ENCODE peak calls at places on chromosomes 13 and 19, in five cellular contexts. M is pancreas; E is RCC 7860; V is caudate nucleus; P is activated T-helper 1 cell treated with anti-CD3 and anti-CD28 coated beads, Interleukin-12 subunit alpha, Interleukin-12 subunit beta, Interleukin-2, Interleukin-4 antibody, amounts not matched to agents 30 ng/mL and 10 ng/mL and 1 ng/mL, durations not matched to agents 14 hours and 24 hours and 36 hours. S is an unnamed sample.
A peak's percentile ranks its signal among the peaks of the same experiment; 100 is the strongest.

GRCh38 chr13:75929074-75929473 is 292.9 kb downstream of the LMO7 start:
- DNase-seq in E (no peak), M (no peak), V (no peak), P (no peak), S (no peak)

GRCh38 chr19:41993612-41994483 is at the start of gene ATP1A3:
- DNase-seq in P (peak; percentile 57), M (peak; percentile 49), V (peak; percentile 27), E (peak; percentile 4), S (peak; percentile 64)

GRCh38 chr13:99214232-99214631 is 13.6 kb downstream of the UBAC2 start:
- DNase-seq in V (no peak), E (no peak), P (no peak), M (no peak), S (peak; percentile 66)

GRCh38 chr19:15357906-15358305 is 21.7 kb downstream of the AKAP8 start:
- DNase-seq in M (no peak), P (no peak), E (no peak), V (no peak), S (no peak)

GRCh38 chr19:11848594-11849263 is at the start of gene ZNF439:
- DNase-seq in M (peak; percentile 90), V (peak; percentile 91), P (peak; percentile 76), E (peak; percentile 59), S (peak; percentile 82)

GRCh38 chr19:39913682-39914333 is 20.6 kb downstream of the FCGBP start:
- DNase-seq in M (peak; percentile 50), V (no peak), E (no peak), P (no peak), S (no peak)

GRCh38 chr13:97359181-97360057 is 74.5 kb upstream of the RAP2A start:
- DNase-seq in V (no peak), E (peak; percentile 45), P (peak; percentile 11), M (no peak), S (peak; percentile 63)

GRCh38 chr13:26534036-26534726 is 23.3 kb upstream of the WASF3 start:
- DNase-seq in P (no peak), V (no peak), E (no peak), M (no peak), S (no peak)

GRCh38 chr13:97275265-97275664 is 53.1 kb downstream of the MBNL2 start:
- DNase-seq in M (no peak), E (peak; percentile 47), V (no peak), P (no peak), S (no peak)

GRCh38 chr19:45779231-45780145 is 2.8 kb downstream of the DMPK start:
- DNase-seq in P (peak; percentile 83), M (peak; percentile 98), E (no peak), V (no peak), S (peak; percentile 62)

GRCh38 chr19:18396471-18397241 is 766 bp downstream of the LRRC25 start:
- DNase-seq in E (no peak), P (no peak), M (peak; percentile 29), V (no peak), S (no peak)

GRCh38 chr19:51142119-51142518 is at the start of gene SIGLEC7:
- DNase-seq in E (no peak), M (no peak), V (no peak), P (no peak), S (no peak)

GRCh38 chr19:38070573-38070972 is 153.4 kb downstream of the DPF1 start:
- DNase-seq in E (peak; percentile 13), P (no peak), V (no peak), M (no peak), S (no peak)

GRCh38 chr13:30033681-30034447 is 183.4 kb upstream of the UBL3 start:
- DNase-seq in V (no peak), E (peak; percentile 29), M (no peak), P (no peak), S (no peak)

S was measured in Jurkat, Clone E6-1.